ENCODE peak calls at places on chromosomes 1 and 21, in five cellular contexts. One of them, this sample, is unnamed. For H3K4me1, the result is how much of the 10 kb centered on the place peaks cover.

GRCh38 chr21:40905251-40905650 is 58.3 kb upstream of the DSCAM start:
- DNase-seq in Panc1: no peak
- DNase-seq in K562: no peak
- DNase-seq in GM23338: no peak
- DNase-seq in vagina: no peak
- DNase-seq in this sample: no peak

GRCh38 chr1:107659961-107660360 is 305.0 kb downstream of the VAV3 start:
- DNase-seq in Panc1: no peak
- DNase-seq in K562: no peak
- DNase-seq in GM23338: no peak
- DNase-seq in vagina: no peak
- DNase-seq in this sample: no peak

GRCh38 chr1:24925082-24925779 is 4.8 kb downstream of the RUNX3 start:
- DNase-seq in K562: no peak
- DNase-seq in GM23338: no peak
- DNase-seq in vagina: no peak
- DNase-seq in Panc1: no peak
- DNase-seq in this sample: no peak

GRCh38 chr1:99669376-99669775 is 23.5 kb downstream of the PALMD start:
- DNase-seq in K562: no peak
- DNase-seq in Panc1: no peak
- DNase-seq in GM23338: no peak
- DNase-seq in vagina: no peak
- DNase-seq in this sample: no peak

GRCh38 chr21:28521932-28522826 is 470.5 kb downstream of the LTN1 start:
- DNase-seq in vagina: no peak
- DNase-seq in Panc1: no peak
- DNase-seq in GM23338: peak
- DNase-seq in K562: no peak
- DNase-seq in this sample: no peak

GRCh38 chr21:29182674-29183073 is 52.2 kb downstream of the MAP3K7CL start:
- DNase-seq in Panc1: no peak
- DNase-seq in K562: no peak
- DNase-seq in GM23338: no peak
- DNase-seq in vagina: no peak
- DNase-seq in this sample: no peak

GRCh38 chr1:118618618-118619340 is 369.4 kb downstream of the TBX15 start:
- DNase-seq in GM23338: no peak
- DNase-seq in vagina: no peak
- DNase-seq in K562: no peak
- DNase-seq in Panc1: no peak
- DNase-seq in this sample: no peak

GRCh38 chr1:204466416-204467405 is 27.9 kb downstream of the PIK3C2B start:
- DNase-seq in Panc1: no peak
- DNase-seq in GM23338: no peak
- DNase-seq in K562: no peak
- DNase-seq in vagina: no peak
- DNase-seq in this sample: no peak

GRCh38 chr1:46819335-46819734 is 20.5 kb downstream of the CYP4B1 start:
- DNase-seq in Panc1: no peak
- DNase-seq in vagina: no peak
- DNase-seq in K562: no peak
- DNase-seq in GM23338: no peak
- DNase-seq in this sample: no peak

GRCh38 chr21:31136891-31137290 is 98.6 kb upstream of the KRTAP19-8 start:
- DNase-seq in K562: no peak
- DNase-seq in vagina: no peak
- DNase-seq in Panc1: no peak
- DNase-seq in GM23338: no peak
- DNase-seq in this sample: no peak

GRCh38 chr1:245870698-245871097 is 636.4 kb downstream of the SMYD3 start:
- DNase-seq in vagina: no peak
- DNase-seq in GM23338: no peak
- DNase-seq in K562: no peak
- DNase-seq in Panc1: no peak
- DNase-seq in this sample: no peak

GRCh38 chr1:63623952-63624351 is 30.7 kb downstream of the PGM1 start:
- DNase-seq in K562: no peak
- DNase-seq in GM23338: no peak
- DNase-seq in vagina: no peak
- DNase-seq in Panc1: no peak
- DNase-seq in this sample: no peak

GRCh38 chr1:26832249-26832960 is 5.9 kb downstream of the ZDHHC18 start:
- DNase-seq in Panc1: no peak
- DNase-seq in K562: no peak
- DNase-seq in GM23338: no peak
- DNase-seq in vagina: no peak
- DNase-seq in this sample: no peak

GRCh38 chr1:26831059-26831458 is 4.6 kb downstream of the ZDHHC18 start:
- DNase-seq in GM23338: no peak
- DNase-seq in K562: no peak
- DNase-seq in Panc1: no peak
- DNase-seq in vagina: no peak
- DNase-seq in this sample: no peak

GRCh38 chr1:26833432-26834405 is 7.2 kb downstream of the ZDHHC18 start:
- DNase-seq in Panc1: no peak
- DNase-seq in GM23338: no peak
- DNase-seq in K562: no peak
- DNase-seq in vagina: no peak
- DNase-seq in this sample: no peak

GRCh38 chr1:26829214-26829911 is 2.9 kb downstream of the ZDHHC18 start:
- DNase-seq in K562: no peak
- DNase-seq in GM23338: no peak
- DNase-seq in vagina: no peak
- DNase-seq in Panc1: no peak
- DNase-seq in this sample: no peak

DNA sequence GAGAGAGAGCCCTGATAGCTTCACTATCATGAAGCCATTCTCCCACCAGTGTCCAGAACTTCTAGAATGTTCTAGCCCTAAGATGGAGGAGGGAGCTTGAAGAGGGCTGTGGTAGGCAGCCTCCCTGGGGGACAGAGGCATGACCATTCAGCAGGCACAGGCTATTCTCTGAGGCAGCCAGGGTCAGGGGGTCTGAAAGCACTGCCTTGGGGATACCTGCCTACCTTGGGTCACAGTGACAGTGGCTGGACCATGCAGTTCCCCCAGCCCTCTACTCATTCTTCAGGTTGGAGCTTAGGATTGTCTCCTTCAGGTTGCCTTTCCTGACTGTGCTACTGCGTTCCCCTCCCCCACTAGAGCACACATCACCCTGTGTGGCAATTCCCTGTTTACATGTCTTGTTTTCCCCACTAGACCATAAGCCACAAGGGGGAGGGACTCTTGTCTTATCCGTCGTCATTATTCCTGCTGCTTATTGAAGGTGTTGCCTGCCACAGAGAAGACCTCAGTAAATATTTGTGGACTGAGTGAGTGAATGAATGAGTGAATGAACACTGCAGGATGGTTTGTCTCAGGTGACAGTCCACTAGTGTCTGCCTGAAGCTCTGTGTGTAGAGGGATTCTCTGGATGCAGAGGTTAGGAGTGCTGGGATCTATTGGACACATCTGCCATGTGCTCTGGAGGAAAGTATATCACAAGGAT is 5.2 kb downstream of the ZDHHC18 start:
- DNase-seq in Panc1: no peak
- DNase-seq in K562: no peak
- DNase-seq in GM23338: no peak
- DNase-seq in vagina: no peak
- DNase-seq in this sample: no peak
- H3K4me1 ChIP-seq in Panc1: under half
- H3K4me1 ChIP-seq in K562: under half
- H3K4me1 ChIP-seq in GM23338: under half
- H3K4me1 ChIP-seq in vagina: under half
- H3K4me1 ChIP-seq in this sample: under half

GRCh38 chr1:231162970-231163830 is 1.3 kb downstream of the TRIM67 start:
- DNase-seq in Panc1: no peak
- DNase-seq in K562: no peak
- DNase-seq in GM23338: peak
- DNase-seq in vagina: no peak
- DNase-seq in this sample: no peak
- TF ChIP-seq POLR2AphosphoS5 in Panc1: no peak
- TF ChIP-seq POLR2AphosphoS5 in K562: no peak
- TF ChIP-seq POLR2AphosphoS5 in GM23338: no peak
- TF ChIP-seq POLR2AphosphoS5 in vagina: no peak
- TF ChIP-seq POLR2AphosphoS5 in this sample: no peak

GRCh38 chr1:150560986-150561829 is 12.0 kb downstream of the ADAMTSL4 start:
- DNase-seq in K562: peak
- DNase-seq in vagina: no peak
- DNase-seq in GM23338: peak
- DNase-seq in Panc1: no peak
- DNase-seq in this sample: peak

GRCh38 chr1:150560576-150560975 is 11.4 kb downstream of the ADAMTSL4 start:
- DNase-seq in vagina: no peak
- DNase-seq in GM23338: peak
- DNase-seq in K562: no peak
- DNase-seq in Panc1: no peak
- DNase-seq in this sample: no peak

GRCh38 chr1:150563340-150564038 is 14.3 kb downstream of the ADAMTSL4 start:
- DNase-seq in vagina: no peak
- DNase-seq in Panc1: no peak
- DNase-seq in GM23338: no peak
- DNase-seq in K562: peak
- DNase-seq in this sample: peak

GRCh38 chr1:150562384-150563339 is 13.5 kb downstream of the ADAMTSL4 start:
- DNase-seq in Panc1: no peak
- DNase-seq in vagina: no peak
- DNase-seq in K562: no peak
- DNase-seq in GM23338: peak
- DNase-seq in this sample: no peak

GRCh38 chr1:150561830-150562367 is 12.7 kb downstream of the ADAMTSL4 start:
- DNase-seq in K562: peak
- DNase-seq in GM23338: peak
- DNase-seq in vagina: no peak
- DNase-seq in Panc1: no peak
- DNase-seq in this sample: peak
- H3K4me1 ChIP-seq in K562: under half
- H3K4me1 ChIP-seq in GM23338: under half
- H3K4me1 ChIP-seq in vagina: half or more
- H3K4me1 ChIP-seq in Panc1: half or more
- H3K4me1 ChIP-seq in this sample: under half

GRCh38 chr1:85406887-85407593 is 57.9 kb downstream of the DDAH1 start:
- DNase-seq in Panc1: peak
- DNase-seq in vagina: no peak
- DNase-seq in K562: no peak
- DNase-seq in GM23338: no peak
- DNase-seq in this sample: peak
- TF ChIP-seq POLR2AphosphoS5 in Panc1: no peak
- TF ChIP-seq POLR2AphosphoS5 in vagina: peak
- TF ChIP-seq POLR2AphosphoS5 in K562: no peak
- TF ChIP-seq POLR2AphosphoS5 in GM23338: no peak
- TF ChIP-seq POLR2AphosphoS5 in this sample: peak